ENCODE peak calls at places on chromosomes 4 and X, in four cellular contexts. R is activated T-cell treated with anti-CD3 and anti-CD28 coated beads for 1 hour; E is SW480; U is activated CD4-positive, CD25-positive, alpha-beta regulatory T cell. X is an unnamed sample.

GRCh38 chrX:45850775-45851433 is 650.2 kb upstream of the DIPK2B start:
- DNase-seq in R (no peak), E (peak), U (no peak), X (no peak)

GRCh38 chr4:53456178-53456577 is 78.7 kb downstream of the FIP1L1 start:
- DNase-seq in R (no peak), E (no peak), U (no peak), X (no peak)

GRCh38 chrX:21800344-21800770 is 39.1 kb upstream of the MBTPS2 start:
- DNase-seq in R (no peak), E (no peak), U (no peak), X (no peak)

GRCh38 chrX:70322784-70323183 is 32.9 kb downstream of the KIF4A start:
- DNase-seq in R (no peak), E (no peak), U (no peak), X (peak)

GRCh38 chrX:85020216-85020615 is 16.5 kb downstream of the APOOL start:
- DNase-seq in R (no peak), E (no peak), U (no peak), X (no peak)

GRCh38 chrX:77404318-77404878 is 42.8 kb upstream of the FGF16 start:
- DNase-seq in R (no peak), E (no peak), U (no peak), X (no peak)

GRCh38 chr4:112767386-112767785 is 130.4 kb downstream of the LARP7 start:
- DNase-seq in R (no peak), E (no peak), U (no peak), X (no peak)

GRCh38 chr4:181674315-181674714 is 568.9 kb upstream of the TENM3 start:
- DNase-seq in R (no peak), E (no peak), U (no peak), X (no peak)

GRCh38 chrX:153984351-153985178 is 12.0 kb downstream of the TMEM187 start:
- DNase-seq in R (no peak), E (no peak), U (no peak), X (no peak)

GRCh38 chr4:40377462-40378385 is 42.6 kb downstream of the CHRNA9 start:
- DNase-seq in R (no peak), E (no peak), U (no peak), X (no peak)

GRCh38 chrX:19987856-19988255 is 3.0 kb downstream of the BCLAF3 start:
- DNase-seq in R (no peak), E (no peak), U (no peak), X (no peak)

GRCh38 chr4:39476181-39476873 is 17.5 kb downstream of the LIAS start:
- DNase-seq in R (no peak), E (no peak), U (no peak), X (no peak)

GRCh38 chr4:148515248-148515647 is 73.0 kb upstream of the NR3C2 start:
- DNase-seq in R (no peak), E (peak), U (no peak), X (peak)

GRCh38 chrX:3522016-3522690 is 175.7 kb upstream of the MXRA5 start:
- DNase-seq in R (no peak), E (no peak), U (no peak), X (no peak)

GRCh38 chr4:44740201-44740600 is 13.8 kb upstream of the GNPDA2 start:
- DNase-seq in R (no peak), E (no peak), U (no peak), X (no peak)

GRCh38 chrX:16826207-16826606 is 39.9 kb downstream of the TXLNG start:
- DNase-seq in R (no peak), E (peak), U (no peak), X (peak)

GRCh38 chrX:16695079-16695676 is 17.3 kb downstream of the CTPS2 start:
- DNase-seq in R (peak), E (peak), U (peak), X (peak)

GRCh38 chr4:186642998-186643397 is 80.7 kb downstream of the FAT1 start:
- DNase-seq in R (no peak), E (no peak), U (no peak), X (no peak)

GRCh38 chr4:108850407-108850709 is 87.5 kb upstream of the ETNPPL start:
- DNase-seq in R (no peak), E (no peak), U (no peak), X (no peak)

GRCh38 chr4:182645511-182645910 is 271.7 kb downstream of the DCTD start:
- DNase-seq in R (no peak), E (no peak), U (no peak), X (no peak)

GRCh38 chr4:105859233-105859632 is 36.0 kb upstream of the NPNT start:
- DNase-seq in R (no peak), E (no peak), U (no peak), X (peak)

GRCh38 chr4:143482753-143483362 is 30.6 kb upstream of the SMARCA5 start:
- DNase-seq in R (no peak), E (peak), U (no peak), X (peak)

GRCh38 chr4:52659016-52659721 is at the start of gene USP46:
- DNase-seq in R (peak), E (peak), U (peak), X (peak)

GRCh38 chrX:97389761-97390192 is 506.1 kb downstream of the RPA4 start:
- DNase-seq in R (no peak), E (no peak), U (no peak), X (peak)

GRCh38 chrX:139642241-139642927 is 65.6 kb downstream of the MCF2 start:
- DNase-seq in R (no peak), E (peak), U (no peak), X (no peak)

GRCh38 chr4:123784626-123785025 is 388.0 kb downstream of the SPRY1 start:
- DNase-seq in R (no peak), E (no peak), U (no peak), X (no peak)

GRCh38 chrX:69555396-69556023 is 51.4 kb downstream of the NALF2 start:
- DNase-seq in R (no peak), E (no peak), U (no peak), X (no peak)

GRCh38 chrX:135295238-135295943 is 13.9 kb upstream of the ETDC start:
- DNase-seq in R (peak), E (no peak), U (peak), X (peak)

GRCh38 chr4:115113382-115114106 is at the start of gene NDST4:
- DNase-seq in R (no peak), E (peak), U (no peak), X (no peak)